ENCODE peak calls at places on chromosomes 4 and X, in ten cellular contexts. One of them, this sample, is unnamed.

GRCh38 chr4:149370002-149370401 is 445.6 kb downstream of the IQCM start:
- DNase-seq in EH: no peak
- DNase-seq in islet precursor cell: no peak
- DNase-seq in Peyer's patch: no peak
- DNase-seq in astrocyte of the spinal cord: no peak
- DNase-seq in effector memory CD8-positive, alpha-beta T cell: no peak
- DNase-seq in endothelial cell of umbilical vein: no peak
- DNase-seq in NCI-H2029 treated with DMSO at 0.1 percent for 48 hours: no peak
- DNase-seq in CD4-positive, alpha-beta memory T cell: no peak
- DNase-seq in AG10803: peak
- DNase-seq in this sample: no peak

GRCh38 chrX:100642296-100642695 is 1.7 kb upstream of the SRPX2 start:
- DNase-seq in EH: no peak
- DNase-seq in islet precursor cell: no peak
- DNase-seq in Peyer's patch: no peak
- DNase-seq in astrocyte of the spinal cord: no peak
- DNase-seq in effector memory CD8-positive, alpha-beta T cell: no peak
- DNase-seq in endothelial cell of umbilical vein: peak
- DNase-seq in NCI-H2029 treated with DMSO at 0.1 percent for 48 hours: no peak
- DNase-seq in CD4-positive, alpha-beta memory T cell: no peak
- DNase-seq in AG10803: no peak
- DNase-seq in this sample: no peak

GRCh38 chr4:2127609-2128300 is 68.6 kb downstream of the NAT8L start:
- DNase-seq in EH: no peak
- DNase-seq in islet precursor cell: no peak
- DNase-seq in Peyer's patch: no peak
- DNase-seq in astrocyte of the spinal cord: no peak
- DNase-seq in effector memory CD8-positive, alpha-beta T cell: no peak
- DNase-seq in endothelial cell of umbilical vein: no peak
- DNase-seq in NCI-H2029 treated with DMSO at 0.1 percent for 48 hours: no peak
- DNase-seq in CD4-positive, alpha-beta memory T cell: no peak
- DNase-seq in AG10803: no peak
- DNase-seq in this sample: no peak

GRCh38 chr4:99998062-99998880 is 48.2 kb upstream of the H2AZ1 start:
- DNase-seq in EH: peak
- DNase-seq in islet precursor cell: no peak
- DNase-seq in Peyer's patch: no peak
- DNase-seq in astrocyte of the spinal cord: peak
- DNase-seq in effector memory CD8-positive, alpha-beta T cell: no peak
- DNase-seq in endothelial cell of umbilical vein: peak
- DNase-seq in NCI-H2029 treated with DMSO at 0.1 percent for 48 hours: no peak
- DNase-seq in CD4-positive, alpha-beta memory T cell: no peak
- DNase-seq in AG10803: peak
- DNase-seq in this sample: no peak

GRCh38 chr4:83964996-83965541 is 429.2 kb downstream of the GPAT3 start:
- DNase-seq in EH: peak
- DNase-seq in islet precursor cell: no peak
- DNase-seq in Peyer's patch: no peak
- DNase-seq in astrocyte of the spinal cord: peak
- DNase-seq in effector memory CD8-positive, alpha-beta T cell: no peak
- DNase-seq in endothelial cell of umbilical vein: no peak
- DNase-seq in NCI-H2029 treated with DMSO at 0.1 percent for 48 hours: no peak
- DNase-seq in CD4-positive, alpha-beta memory T cell: peak
- DNase-seq in AG10803: peak
- DNase-seq in this sample: no peak

GRCh38 chrX:115531818-115532403 is 29.1 kb upstream of the PLS3 start:
- DNase-seq in EH: peak
- DNase-seq in islet precursor cell: no peak
- DNase-seq in Peyer's patch: no peak
- DNase-seq in astrocyte of the spinal cord: peak
- DNase-seq in effector memory CD8-positive, alpha-beta T cell: no peak
- DNase-seq in endothelial cell of umbilical vein: peak
- DNase-seq in NCI-H2029 treated with DMSO at 0.1 percent for 48 hours: no peak
- DNase-seq in CD4-positive, alpha-beta memory T cell: no peak
- DNase-seq in AG10803: peak
- DNase-seq in this sample: no peak

GRCh38 chr4:123578276-123579014 is 181.8 kb downstream of the SPRY1 start:
- DNase-seq in EH: no peak
- DNase-seq in islet precursor cell: no peak
- DNase-seq in Peyer's patch: no peak
- DNase-seq in astrocyte of the spinal cord: no peak
- DNase-seq in effector memory CD8-positive, alpha-beta T cell: no peak
- DNase-seq in endothelial cell of umbilical vein: no peak
- DNase-seq in NCI-H2029 treated with DMSO at 0.1 percent for 48 hours: no peak
- DNase-seq in CD4-positive, alpha-beta memory T cell: no peak
- DNase-seq in AG10803: peak
- DNase-seq in this sample: no peak

GRCh38 chr4:93384211-93384610 is 444.3 kb upstream of the ATOH1 start:
- DNase-seq in EH: peak
- DNase-seq in islet precursor cell: no peak
- DNase-seq in Peyer's patch: no peak
- DNase-seq in astrocyte of the spinal cord: peak
- DNase-seq in effector memory CD8-positive, alpha-beta T cell: no peak
- DNase-seq in endothelial cell of umbilical vein: peak
- DNase-seq in NCI-H2029 treated with DMSO at 0.1 percent for 48 hours: no peak
- DNase-seq in CD4-positive, alpha-beta memory T cell: no peak
- DNase-seq in AG10803: no peak
- DNase-seq in this sample: no peak

GRCh38 chrX:136215559-136215958 is 35.6 kb downstream of the MAP7D3 start:
- DNase-seq in EH: peak
- DNase-seq in islet precursor cell: no peak
- DNase-seq in Peyer's patch: no peak
- DNase-seq in astrocyte of the spinal cord: peak
- DNase-seq in effector memory CD8-positive, alpha-beta T cell: no peak
- DNase-seq in endothelial cell of umbilical vein: no peak
- DNase-seq in NCI-H2029 treated with DMSO at 0.1 percent for 48 hours: no peak
- DNase-seq in CD4-positive, alpha-beta memory T cell: no peak
- DNase-seq in AG10803: peak
- DNase-seq in this sample: no peak

GRCh38 chr4:2689114-2689513 is 67.0 kb downstream of the TNIP2 start:
- DNase-seq in EH: peak
- DNase-seq in islet precursor cell: no peak
- DNase-seq in Peyer's patch: no peak
- DNase-seq in astrocyte of the spinal cord: no peak
- DNase-seq in effector memory CD8-positive, alpha-beta T cell: no peak
- DNase-seq in endothelial cell of umbilical vein: no peak
- DNase-seq in NCI-H2029 treated with DMSO at 0.1 percent for 48 hours: no peak
- DNase-seq in CD4-positive, alpha-beta memory T cell: no peak
- DNase-seq in AG10803: no peak
- DNase-seq in this sample: no peak

GRCh38 chr4:169337510-169337909 is 66.8 kb upstream of the SH3RF1 start:
- DNase-seq in EH: peak
- DNase-seq in islet precursor cell: no peak
- DNase-seq in Peyer's patch: no peak
- DNase-seq in astrocyte of the spinal cord: peak
- DNase-seq in effector memory CD8-positive, alpha-beta T cell: no peak
- DNase-seq in endothelial cell of umbilical vein: no peak
- DNase-seq in NCI-H2029 treated with DMSO at 0.1 percent for 48 hours: no peak
- DNase-seq in CD4-positive, alpha-beta memory T cell: no peak
- DNase-seq in AG10803: peak
- DNase-seq in this sample: no peak

GRCh38 chrX:38903093-38903492 is 101.8 kb downstream of the MID1IP1 start:
- DNase-seq in EH: no peak
- DNase-seq in islet precursor cell: no peak
- DNase-seq in Peyer's patch: no peak
- DNase-seq in astrocyte of the spinal cord: no peak
- DNase-seq in effector memory CD8-positive, alpha-beta T cell: no peak
- DNase-seq in endothelial cell of umbilical vein: no peak
- DNase-seq in NCI-H2029 treated with DMSO at 0.1 percent for 48 hours: no peak
- DNase-seq in CD4-positive, alpha-beta memory T cell: no peak
- DNase-seq in AG10803: no peak
- DNase-seq in this sample: no peak

GRCh38 chr4:174794706-174795105 is 34.3 kb downstream of the GLRA3 start:
- DNase-seq in EH: no peak
- DNase-seq in islet precursor cell: no peak
- DNase-seq in Peyer's patch: no peak
- DNase-seq in astrocyte of the spinal cord: no peak
- DNase-seq in effector memory CD8-positive, alpha-beta T cell: no peak
- DNase-seq in endothelial cell of umbilical vein: no peak
- DNase-seq in NCI-H2029 treated with DMSO at 0.1 percent for 48 hours: no peak
- DNase-seq in CD4-positive, alpha-beta memory T cell: no peak
- DNase-seq in AG10803: no peak
- DNase-seq in this sample: no peak

GRCh38 chr4:22463179-22463578 is 52.7 kb downstream of the ADGRA3 start:
- DNase-seq in EH: no peak
- DNase-seq in islet precursor cell: no peak
- DNase-seq in Peyer's patch: no peak
- DNase-seq in astrocyte of the spinal cord: no peak
- DNase-seq in effector memory CD8-positive, alpha-beta T cell: no peak
- DNase-seq in endothelial cell of umbilical vein: no peak
- DNase-seq in NCI-H2029 treated with DMSO at 0.1 percent for 48 hours: no peak
- DNase-seq in CD4-positive, alpha-beta memory T cell: no peak
- DNase-seq in AG10803: no peak
- DNase-seq in this sample: no peak

GRCh38 chrX:139815771-139816170 is 107.8 kb upstream of the MCF2 start:
- DNase-seq in EH: peak
- DNase-seq in islet precursor cell: no peak
- DNase-seq in Peyer's patch: no peak
- DNase-seq in astrocyte of the spinal cord: peak
- DNase-seq in effector memory CD8-positive, alpha-beta T cell: no peak
- DNase-seq in endothelial cell of umbilical vein: no peak
- DNase-seq in NCI-H2029 treated with DMSO at 0.1 percent for 48 hours: no peak
- DNase-seq in CD4-positive, alpha-beta memory T cell: no peak
- DNase-seq in AG10803: no peak
- DNase-seq in this sample: no peak

GRCh38 chr4:152971053-152971452 is 34.9 kb downstream of the FHDC1 start:
- DNase-seq in EH: no peak
- DNase-seq in islet precursor cell: peak
- DNase-seq in Peyer's patch: no peak
- DNase-seq in astrocyte of the spinal cord: no peak
- DNase-seq in effector memory CD8-positive, alpha-beta T cell: no peak
- DNase-seq in endothelial cell of umbilical vein: no peak
- DNase-seq in NCI-H2029 treated with DMSO at 0.1 percent for 48 hours: no peak
- DNase-seq in CD4-positive, alpha-beta memory T cell: no peak
- DNase-seq in AG10803: no peak
- DNase-seq in this sample: no peak

GRCh38 chrX:106932492-106932923 is 12.3 kb downstream of the CLDN2 start:
- DNase-seq in EH: peak
- DNase-seq in islet precursor cell: no peak
- DNase-seq in Peyer's patch: peak
- DNase-seq in astrocyte of the spinal cord: no peak
- DNase-seq in effector memory CD8-positive, alpha-beta T cell: no peak
- DNase-seq in endothelial cell of umbilical vein: peak
- DNase-seq in NCI-H2029 treated with DMSO at 0.1 percent for 48 hours: no peak
- DNase-seq in CD4-positive, alpha-beta memory T cell: no peak
- DNase-seq in AG10803: peak
- DNase-seq in this sample: no peak

GRCh38 chrX:28787206-28787605 is 200.0 kb downstream of the IL1RAPL1 start:
- DNase-seq in EH: no peak
- DNase-seq in islet precursor cell: no peak
- DNase-seq in Peyer's patch: no peak
- DNase-seq in astrocyte of the spinal cord: peak
- DNase-seq in effector memory CD8-positive, alpha-beta T cell: no peak
- DNase-seq in endothelial cell of umbilical vein: peak
- DNase-seq in NCI-H2029 treated with DMSO at 0.1 percent for 48 hours: no peak
- DNase-seq in CD4-positive, alpha-beta memory T cell: no peak
- DNase-seq in AG10803: no peak
- DNase-seq in this sample: no peak

GRCh38 chrX:134985479-134985878 is 5.3 kb upstream of the SMIM10 start:
- DNase-seq in EH: no peak
- DNase-seq in islet precursor cell: no peak
- DNase-seq in Peyer's patch: no peak
- DNase-seq in astrocyte of the spinal cord: no peak
- DNase-seq in effector memory CD8-positive, alpha-beta T cell: no peak
- DNase-seq in endothelial cell of umbilical vein: no peak
- DNase-seq in NCI-H2029 treated with DMSO at 0.1 percent for 48 hours: no peak
- DNase-seq in CD4-positive, alpha-beta memory T cell: no peak
- DNase-seq in AG10803: no peak
- DNase-seq in this sample: no peak

GRCh38 chrX:21926116-21926515 is 14.4 kb upstream of the SMS start:
- DNase-seq in EH: no peak
- DNase-seq in islet precursor cell: no peak
- DNase-seq in Peyer's patch: no peak
- DNase-seq in astrocyte of the spinal cord: no peak
- DNase-seq in effector memory CD8-positive, alpha-beta T cell: no peak
- DNase-seq in endothelial cell of umbilical vein: peak
- DNase-seq in NCI-H2029 treated with DMSO at 0.1 percent for 48 hours: no peak
- DNase-seq in CD4-positive, alpha-beta memory T cell: no peak
- DNase-seq in AG10803: peak
- DNase-seq in this sample: no peak

GRCh38 chrX:124829930-124830329 is 483.6 kb downstream of the SH2D1A start:
- DNase-seq in EH: no peak
- DNase-seq in islet precursor cell: no peak
- DNase-seq in Peyer's patch: no peak
- DNase-seq in astrocyte of the spinal cord: no peak
- DNase-seq in effector memory CD8-positive, alpha-beta T cell: no peak
- DNase-seq in endothelial cell of umbilical vein: no peak
- DNase-seq in NCI-H2029 treated with DMSO at 0.1 percent for 48 hours: no peak
- DNase-seq in CD4-positive, alpha-beta memory T cell: no peak
- DNase-seq in AG10803: no peak
- DNase-seq in this sample: no peak

GRCh38 chr4:140088317-140088967 is 65.5 kb downstream of the MAML3 start:
- DNase-seq in EH: peak
- DNase-seq in islet precursor cell: no peak
- DNase-seq in Peyer's patch: no peak
- DNase-seq in astrocyte of the spinal cord: no peak
- DNase-seq in effector memory CD8-positive, alpha-beta T cell: no peak
- DNase-seq in endothelial cell of umbilical vein: no peak
- DNase-seq in NCI-H2029 treated with DMSO at 0.1 percent for 48 hours: no peak
- DNase-seq in CD4-positive, alpha-beta memory T cell: no peak
- DNase-seq in AG10803: peak
- DNase-seq in this sample: no peak

GRCh38 chr4:136036744-136037143 is 1495.5 kb downstream of the PCDH18 start:
- DNase-seq in EH: peak
- DNase-seq in islet precursor cell: no peak
- DNase-seq in Peyer's patch: no peak
- DNase-seq in astrocyte of the spinal cord: peak
- DNase-seq in effector memory CD8-positive, alpha-beta T cell: no peak
- DNase-seq in endothelial cell of umbilical vein: no peak
- DNase-seq in NCI-H2029 treated with DMSO at 0.1 percent for 48 hours: no peak
- DNase-seq in CD4-positive, alpha-beta memory T cell: no peak
- DNase-seq in AG10803: no peak
- DNase-seq in this sample: no peak

GRCh38 chr4:163157157-163157556 is 9.5 kb downstream of the NAF1 start:
- DNase-seq in EH: peak
- DNase-seq in islet precursor cell: no peak
- DNase-seq in Peyer's patch: no peak
- DNase-seq in astrocyte of the spinal cord: peak
- DNase-seq in effector memory CD8-positive, alpha-beta T cell: no peak
- DNase-seq in endothelial cell of umbilical vein: no peak
- DNase-seq in NCI-H2029 treated with DMSO at 0.1 percent for 48 hours: no peak
- DNase-seq in CD4-positive, alpha-beta memory T cell: no peak
- DNase-seq in AG10803: peak
- DNase-seq in this sample: no peak

GRCh38 chrX:47743504-47743903 is 84.5 kb upstream of the UXT start:
- DNase-seq in EH: peak
- DNase-seq in islet precursor cell: no peak
- DNase-seq in Peyer's patch: no peak
- DNase-seq in astrocyte of the spinal cord: peak
- DNase-seq in effector memory CD8-positive, alpha-beta T cell: no peak
- DNase-seq in endothelial cell of umbilical vein: no peak
- DNase-seq in NCI-H2029 treated with DMSO at 0.1 percent for 48 hours: no peak
- DNase-seq in CD4-positive, alpha-beta memory T cell: no peak
- DNase-seq in AG10803: peak
- DNase-seq in this sample: no peak

GRCh38 chr4:53614616-53615015 is 23.3 kb upstream of the LNX1 start:
- DNase-seq in EH: no peak
- DNase-seq in islet precursor cell: peak
- DNase-seq in Peyer's patch: peak
- DNase-seq in astrocyte of the spinal cord: no peak
- DNase-seq in effector memory CD8-positive, alpha-beta T cell: no peak
- DNase-seq in endothelial cell of umbilical vein: no peak
- DNase-seq in NCI-H2029 treated with DMSO at 0.1 percent for 48 hours: no peak
- DNase-seq in CD4-positive, alpha-beta memory T cell: no peak
- DNase-seq in AG10803: no peak
- DNase-seq in this sample: no peak